ENCODE peak calls at places on chromosomes 5 and 9, in four cellular contexts. One of them, this sample, is unnamed.

GRCh38 chr9:129225815-129226214 is 47.8 kb upstream of the IER5L start:
- DNase-seq in AG04450: no peak
- DNase-seq in GM12878: no peak
- DNase-seq in Peyer's patch: peak; percentile 80
- DNase-seq in this sample: no peak

GRCh38 chr5:68911840-68912690 is 181.7 kb upstream of the SLC30A5 start:
- DNase-seq in GM12878: no peak
- DNase-seq in Peyer's patch: no peak
- DNase-seq in AG04450: peak; percentile 32
- DNase-seq in this sample: no peak

GRCh38 chr5:154302181-154302580 is 111.6 kb downstream of the GALNT10 start:
- DNase-seq in AG04450: no peak
- DNase-seq in Peyer's patch: no peak
- DNase-seq in GM12878: no peak
- DNase-seq in this sample: no peak

GRCh38 chr9:83474631-83475030 is 63.6 kb downstream of the FRMD3 start:
- DNase-seq in GM12878: no peak
- DNase-seq in Peyer's patch: no peak
- DNase-seq in AG04450: no peak
- DNase-seq in this sample: no peak

GRCh38 chr9:135081731-135082130 is 5.7 kb upstream of the OLFM1 start:
- DNase-seq in GM12878: no peak
- DNase-seq in AG04450: no peak
- DNase-seq in Peyer's patch: peak; percentile 22
- DNase-seq in this sample: no peak

GRCh38 chr5:156330141-156330870 is 3.3 kb downstream of the SGCD start:
- DNase-seq in GM12878: no peak
- DNase-seq in AG04450: no peak
- DNase-seq in Peyer's patch: no peak
- DNase-seq in this sample: no peak

GRCh38 chr5:178582291-178582690 is 7.9 kb downstream of the COL23A1 start:
- DNase-seq in AG04450: no peak
- DNase-seq in GM12878: no peak
- DNase-seq in Peyer's patch: no peak
- DNase-seq in this sample: no peak

GRCh38 chr9:125399165-125399564 is 137.5 kb downstream of the GAPVD1 start:
- DNase-seq in GM12878: no peak
- DNase-seq in Peyer's patch: no peak
- DNase-seq in AG04450: no peak
- DNase-seq in this sample: no peak

GRCh38 chr9:116391306-116391900 is 237.8 kb downstream of the PAPPA start:
- DNase-seq in Peyer's patch: no peak
- DNase-seq in AG04450: peak; percentile 20
- DNase-seq in GM12878: no peak
- DNase-seq in this sample: no peak

GRCh38 chr5:91206103-91206502 is 177.0 kb downstream of the ARRDC3 start:
- DNase-seq in AG04450: no peak
- DNase-seq in GM12878: no peak
- DNase-seq in Peyer's patch: no peak
- DNase-seq in this sample: no peak

GRCh38 chr9:129069825-129070473 is 11.0 kb upstream of the DOLPP1 start:
- DNase-seq in GM12878: no peak
- DNase-seq in AG04450: no peak
- DNase-seq in Peyer's patch: peak; percentile 72
- DNase-seq in this sample: no peak

GRCh38 chr9:121538221-121538620 is 38.6 kb upstream of the GGTA1 start:
- DNase-seq in AG04450: no peak
- DNase-seq in Peyer's patch: no peak
- DNase-seq in GM12878: no peak
- DNase-seq in this sample: no peak

GRCh38 chr9:33320568-33321261 is 30.4 kb downstream of the NFX1 start:
- DNase-seq in Peyer's patch: no peak
- DNase-seq in AG04450: peak; percentile 90
- DNase-seq in GM12878: no peak
- DNase-seq in this sample: no peak

GRCh38 chr5:88119535-88119934 is 149.1 kb downstream of the TMEM161B start:
- DNase-seq in AG04450: no peak
- DNase-seq in GM12878: no peak
- DNase-seq in Peyer's patch: no peak
- DNase-seq in this sample: no peak

GRCh38 chr9:137067860-137068538 is 2.4 kb downstream of the SAPCD2 start:
- DNase-seq in AG04450: no peak
- DNase-seq in Peyer's patch: peak; percentile 92
- DNase-seq in GM12878: no peak
- DNase-seq in this sample: peak; percentile 79

DNA sequence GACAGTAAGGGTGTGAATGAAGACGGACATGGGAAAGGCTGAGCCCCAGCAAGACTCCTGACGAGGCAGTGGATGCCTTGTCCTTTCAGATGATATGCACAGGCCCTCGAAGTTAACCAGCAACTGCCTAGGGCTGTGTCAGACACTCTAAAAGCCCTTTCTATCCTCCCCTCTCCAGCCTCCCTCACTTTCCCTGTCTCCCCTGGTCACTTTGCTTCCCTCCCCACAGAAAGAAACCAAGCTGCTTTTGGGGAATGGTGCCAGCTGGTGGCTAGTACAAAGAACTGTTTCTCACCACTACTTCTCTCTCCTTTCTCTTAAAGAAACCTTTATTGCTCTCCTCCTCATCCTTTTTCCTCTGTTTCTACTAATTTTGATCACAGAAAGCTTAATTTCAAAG is 21.4 kb downstream of the LHFPL2 start:
- DNase-seq in GM12878: no peak
- DNase-seq in Peyer's patch: no peak
- DNase-seq in AG04450: no peak
- DNase-seq in this sample: no peak
- TF ChIP-seq CTCF in GM12878: peak; percentile 28
- TF ChIP-seq CTCF in Peyer's patch: no peak
- TF ChIP-seq CTCF in AG04450: peak; percentile 54
- TF ChIP-seq CTCF in this sample: peak; percentile 47

DNA sequence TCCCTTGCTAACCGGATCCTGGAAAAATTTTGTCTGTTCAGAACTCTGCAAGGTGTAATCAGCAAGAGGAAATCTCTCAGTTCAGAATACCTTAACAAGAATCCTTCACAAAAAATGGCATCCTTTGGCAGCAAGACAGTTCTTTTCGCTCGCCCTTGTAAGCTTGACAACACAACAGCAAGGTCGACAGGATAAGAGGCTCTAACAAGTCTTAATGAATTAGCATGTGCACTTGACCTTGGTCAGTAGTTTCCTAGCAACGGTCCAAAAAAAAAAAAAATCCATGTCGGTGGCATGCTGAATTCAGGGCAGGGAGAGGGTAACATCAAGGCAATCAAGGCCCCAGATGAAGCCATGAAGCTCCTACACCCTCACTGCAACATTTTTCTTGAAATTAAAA is 172.8 kb downstream of the APBA1 start:
- DNase-seq in Peyer's patch: no peak
- DNase-seq in GM12878: no peak
- DNase-seq in AG04450: no peak
- DNase-seq in this sample: no peak
- H3K4me3 ChIP-seq in Peyer's patch: no peak overlapping the region
- H3K4me3 ChIP-seq in GM12878: no peak overlapping the region
- H3K4me3 ChIP-seq in AG04450: no peak overlapping the region
- H3K4me3 ChIP-seq in this sample: no peak overlapping the region

GRCh38 chr5:117741655-117742226 is 1167.1 kb upstream of the SEMA6A start:
- DNase-seq in GM12878: no peak
- DNase-seq in Peyer's patch: no peak
- DNase-seq in AG04450: no peak
- DNase-seq in this sample: no peak
- TF ChIP-seq CTCF in GM12878: no peak
- TF ChIP-seq CTCF in Peyer's patch: no peak
- TF ChIP-seq CTCF in AG04450: no peak
- TF ChIP-seq CTCF in this sample: no peak

GRCh38 chr9:111789881-111790280 is 4.9 kb downstream of the SHOC1 start:
- DNase-seq in Peyer's patch: no peak
- DNase-seq in GM12878: no peak
- DNase-seq in AG04450: no peak
- DNase-seq in this sample: no peak
- H3K4me3 ChIP-seq in Peyer's patch: no peak overlapping the region
- H3K4me3 ChIP-seq in GM12878: no peak overlapping the region
- H3K4me3 ChIP-seq in AG04450: no peak overlapping the region
- H3K4me3 ChIP-seq in this sample: no peak overlapping the region

This sample was measured in GM12864.